ENCODE peak calls at places on chromosomes 12 and 14, in four cellular contexts. F is stomach, I is A549, N is cardiac muscle cell. P is an unnamed sample.
A peak's percentile ranks its signal among the peaks of the same experiment; 100 is the strongest.

GRCh38 chr12:51246254-51246853 is 7.7 kb downstream of the DAZAP2 start:
- DNase-seq in N (no peak), I (no peak), F (no peak), P (no peak)

GRCh38 chr12:32265920-32266319 is 133.4 kb upstream of the FGD4 start:
- DNase-seq in N (no peak), I (no peak), F (no peak), P (no peak)

GRCh38 chr12:42565633-42566032 is 23.9 kb downstream of the PRICKLE1 start:
- DNase-seq in N (no peak), F (no peak), I (no peak), P (no peak)

GRCh38 chr14:93042968-93043940 is 72.5 kb downstream of the ITPK1 start:
- DNase-seq in N (no peak), F (peak; percentile 93), I (peak; percentile 90), P (peak; percentile 91)

GRCh38 chr12:106764738-106765137 is 9.7 kb upstream of the RIC8B start:
- DNase-seq in N (no peak), F (no peak), I (no peak), P (no peak)

GRCh38 chr14:35114036-35114435 is 7.8 kb downstream of the PPP2R3C start:
- DNase-seq in I (no peak), F (no peak), N (no peak), P (no peak)

GRCh38 chr12:64494998-64495729 is 43.2 kb downstream of the TBK1 start:
- DNase-seq in F (no peak), I (no peak), N (no peak), P (no peak)

GRCh38 chr12:55705802-55706402 is 1.8 kb downstream of the ITGA7 start:
- DNase-seq in N (no peak), I (peak; percentile 41), F (no peak), P (no peak)

GRCh38 chr12:11482955-11483354 is 87.6 kb upstream of the PRB2 start:
- DNase-seq in I (no peak), F (no peak), N (no peak), P (no peak)

GRCh38 chr12:115709410-115710065 is 568.0 kb downstream of the MED13L start:
- DNase-seq in N (no peak), F (no peak), I (no peak), P (peak; percentile 74)

GRCh38 chr12:32034045-32034444 is 72.6 kb upstream of the BICD1 start:
- DNase-seq in F (no peak), I (no peak), N (peak; percentile 36), P (no peak)

GRCh38 chr12:2284857-2285256 is 232.1 kb downstream of the CACNA1C start:
- DNase-seq in N (peak; percentile 91), F (peak; percentile 66), I (peak; percentile 47), P (peak; percentile 89)

GRCh38 chr12:14416658-14417057 is 51.2 kb downstream of the ATF7IP start:
- DNase-seq in I (no peak), F (no peak), N (peak; percentile 74), P (no peak)

GRCh38 chr14:59283380-59283779 is 94.9 kb downstream of the DAAM1 start:
- DNase-seq in I (no peak), F (no peak), N (no peak), P (no peak)

GRCh38 chr12:108849653-108850052 is 7.7 kb downstream of the SSH1 start:
- DNase-seq in I (no peak), N (no peak), F (no peak), P (peak; percentile 58)

GRCh38 chr12:132444957-132445883 is 44.7 kb upstream of the FBRSL1 start:
- DNase-seq in F (peak; percentile 43), I (no peak), N (no peak), P (peak; percentile 46)

GRCh38 chr14:91399868-91400640 is 17.6 kb downstream of the CCDC88C start:
- DNase-seq in I (no peak), N (no peak), F (peak; percentile 56), P (no peak)

GRCh38 chr12:51238510-51239334 is at the start of gene DAZAP2:
- DNase-seq in F (peak; percentile 98), N (peak; percentile 96), I (peak; percentile 94), P (peak; percentile 98)

GRCh38 chr14:75339059-75339458 is 60.4 kb downstream of the FOS start:
- DNase-seq in I (no peak), N (no peak), F (no peak), P (no peak)

GRCh38 chr14:63039800-63040380 is 5.4 kb downstream of the KCNH5 start:
- DNase-seq in F (no peak), I (no peak), N (peak; percentile 68), P (no peak)

GRCh38 chr14:74586681-74587362 is 25.2 kb downstream of the LTBP2 start:
- DNase-seq in N (no peak), I (no peak), F (no peak), P (no peak)

GRCh38 chr14:22471545-22472121 is 117.4 kb downstream of the DAD1 start:
- DNase-seq in N (peak; percentile 65), I (peak; percentile 32), F (peak; percentile 69), P (no peak)

GRCh38 chr14:39368261-39368959 is 63.8 kb downstream of the FBXO33 start:
- DNase-seq in I (peak; percentile 47), N (peak; percentile 81), F (peak; percentile 42), P (no peak)

GRCh38 chr14:75976838-75977237 is 5.0 kb downstream of the TGFB3 start:
- DNase-seq in N (no peak), F (no peak), I (no peak), P (no peak)

GRCh38 chr14:57382283-57382682 is 8.1 kb upstream of the NAA30 start:
- DNase-seq in I (no peak), F (no peak), N (no peak), P (no peak)

GRCh38 chr12:27575780-27576154 is 51.8 kb downstream of the PPFIBP1 start:
- DNase-seq in F (no peak), I (no peak), N (no peak), P (no peak)

GRCh38 chr12:65999564-66000280 is 130.8 kb downstream of the LLPH start:
- DNase-seq in F (no peak), I (no peak), N (no peak), P (no peak)

GRCh38 chr12:100293017-100293416 is 26.0 kb downstream of the SCYL2 start:
- DNase-seq in I (no peak), F (no peak), N (no peak), P (no peak)

DNA sequence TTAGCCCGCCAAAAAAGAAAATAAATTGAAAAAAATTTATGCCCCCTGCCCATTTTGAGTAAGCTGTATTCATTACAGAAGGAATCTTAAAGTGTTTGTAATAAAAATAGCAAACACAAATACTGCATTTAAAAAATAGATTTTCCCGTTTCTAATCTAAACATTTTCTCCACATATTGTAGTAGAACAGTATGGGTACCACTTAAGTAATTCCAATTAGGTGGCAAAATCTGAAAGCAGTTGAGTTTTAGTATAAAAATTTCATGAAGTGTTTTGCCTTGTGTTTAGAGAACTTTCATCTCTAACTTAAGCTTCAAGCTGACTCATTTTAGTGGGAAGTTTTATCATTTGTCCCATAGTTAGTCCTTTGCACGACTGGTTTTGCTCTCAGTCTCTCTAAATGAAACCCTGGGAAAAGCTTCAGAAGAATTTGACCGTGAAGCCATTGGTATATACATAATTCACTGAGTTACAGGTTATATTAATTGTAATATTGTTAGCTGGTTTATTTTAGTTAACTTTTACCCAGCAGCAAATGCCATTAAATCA is 214.6 kb downstream of the ERC1 start:
- DNase-seq in F (no peak), I (no peak), N (no peak), P (no peak)
- H3K4me3 ChIP-seq in F (no peak overlapping the region), I (no peak overlapping the region), N (no peak overlapping the region), P (peak overlapping the region; percentile 57)

GRCh38 chr12:68933564-68933893 is 558 bp upstream of the CPM start:
- DNase-seq in F (peak; percentile 29), I (no peak), N (no peak), P (no peak)

GRCh38 chr12:68934392-68934791 is 1.4 kb upstream of the CPM start:
- DNase-seq in F (no peak), I (no peak), N (no peak), P (no peak)

GRCh38 chr12:68932123-68932700 is 759 bp downstream of the CPM start:
- DNase-seq in N (no peak), F (no peak), I (peak; percentile 8), P (no peak)

GRCh38 chr12:68932701-68933563 is at the start of gene CPM:
- DNase-seq in F (peak; percentile 89), I (peak; percentile 78), N (peak; percentile 84), P (peak; percentile 69)

DNA sequence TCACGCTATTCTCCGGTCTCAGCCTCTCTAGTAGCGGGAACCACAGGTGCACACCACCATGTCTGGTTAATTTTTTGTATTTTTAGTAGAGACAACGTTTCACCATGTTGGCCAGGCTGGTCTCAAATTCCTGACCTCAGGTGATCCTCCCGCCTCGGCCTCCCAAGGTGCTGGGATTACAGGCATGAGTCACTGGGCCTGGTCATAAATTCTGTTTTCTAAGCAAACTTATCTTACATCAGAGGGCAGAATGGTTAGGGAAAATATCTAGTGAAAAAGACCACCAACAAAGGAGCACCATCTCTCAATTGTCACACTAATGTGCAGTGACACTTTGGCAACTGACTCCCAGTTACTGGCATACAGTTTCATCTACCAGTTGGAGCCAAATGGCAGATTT is 2.8 kb downstream of the CPM start:
- DNase-seq in N (no peak), I (no peak), F (no peak), P (no peak)
- H3K4me3 ChIP-seq in N (no peak overlapping the region), I (no peak overlapping the region), F (no peak overlapping the region), P (no peak overlapping the region)

DNA sequence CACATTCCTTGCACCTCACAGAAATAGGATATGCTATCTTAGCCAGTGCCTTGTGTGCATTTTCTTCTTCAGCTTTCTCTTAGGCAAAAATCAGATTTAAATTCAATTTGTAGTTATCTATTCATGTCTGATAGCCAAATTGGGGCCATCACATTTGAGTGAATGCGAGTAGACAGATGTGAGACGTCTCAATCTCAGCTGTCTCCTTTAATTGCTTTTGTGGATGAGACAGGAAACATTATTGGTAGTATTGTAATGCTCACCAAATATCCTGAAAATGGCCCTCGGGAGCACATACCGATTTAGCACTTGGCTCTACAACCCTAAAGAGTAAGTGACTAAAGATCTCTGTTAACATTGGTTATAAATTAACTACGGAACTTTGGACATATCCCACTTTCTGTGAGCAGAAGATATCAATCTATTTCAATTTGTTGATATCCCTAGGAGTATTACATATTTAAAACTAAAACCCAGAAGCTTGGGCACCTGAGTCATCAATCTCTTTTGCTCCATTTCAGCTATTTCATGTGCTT is 1012.5 kb upstream of the TMEM132C start:
- DNase-seq in F (no peak), N (no peak), I (no peak), P (no peak)
- H3K4me3 ChIP-seq in F (no peak overlapping the region), N (no peak overlapping the region), I (no peak overlapping the region), P (no peak overlapping the region)

GRCh38 chr12:53967451-53968059 is 5.4 kb upstream of the HOXC11 start:
- DNase-seq in N (no peak), I (no peak), F (no peak), P (no peak)

GRCh38 chr12:53968214-53969127 is 4.5 kb upstream of the HOXC11 start:
- DNase-seq in F (no peak), I (no peak), N (no peak), P (no peak)

GRCh38 chr12:53966070-53966384 is 6.9 kb upstream of the HOXC11 start:
- DNase-seq in N (no peak), I (no peak), F (no peak), P (no peak)

GRCh38 chr12:53965251-53966069 is 7.5 kb upstream of the HOXC11 start:
- DNase-seq in F (no peak), I (no peak), N (no peak), P (no peak)

GRCh38 chr12:53966385-53967133 is 6.4 kb upstream of the HOXC11 start:
- DNase-seq in N (no peak), I (no peak), F (no peak), P (no peak)
- H3K4me3 ChIP-seq in N (no peak overlapping the region), I (no peak overlapping the region), F (no peak overlapping the region), P (no peak overlapping the region)

GRCh38 chr14:70188608-70189540 is at the start of gene SLC8A3:
- DNase-seq in F (peak; percentile 26), N (peak; percentile 67), I (peak; percentile 35), P (peak; percentile 59)
- H3K4me3 ChIP-seq in F (peak within 1 kb of the TSS; percentile 45), N (peak within 1 kb of the TSS; percentile 69), I (peak within 1 kb of the TSS; percentile 52), P (peak within 1 kb of the TSS; percentile 20)